ENCODE peak calls at places on chromosome 6, in six cellular contexts. C is naive thymus-derived CD4-positive, alpha-beta T cell; R is RCC 7860; J is Calu3; L is substantia nigra; M is T47D. N is an unnamed sample.

GRCh38 chr6:170090561-170090960 is 200.3 kb downstream of the DLL1 start:
- DNase-seq in C (peak; percentile 13), R (no peak), J (no peak), L (no peak), M (no peak), N (peak; percentile 64)

GRCh38 chr6:17505062-17505476 is 95.0 kb upstream of the FAM8A1 start:
- DNase-seq in C (no peak), R (no peak), J (no peak), L (no peak), M (peak; percentile 53), N (no peak)

GRCh38 chr6:16523550-16524379 is 237.5 kb downstream of the ATXN1 start:
- DNase-seq in C (no peak), R (peak; percentile 66), J (no peak), L (no peak), M (no peak), N (peak; percentile 93)

GRCh38 chr6:159217595-159218275 is 48.5 kb downstream of the FNDC1 start:
- DNase-seq in C (no peak), R (no peak), J (peak; percentile 33), L (no peak), M (peak; percentile 62), N (peak; percentile 88)

GRCh38 chr6:35218021-35218420 is 4.3 kb downstream of the SCUBE3 start:
- DNase-seq in C (no peak), R (no peak), J (no peak), L (no peak), M (no peak), N (peak; percentile 90)

GRCh38 chr6:35318200-35318844 is 20.7 kb downstream of the DEF6 start:
- DNase-seq in C (no peak), R (peak; percentile 55), J (peak; percentile 98), L (peak; percentile 22), M (peak; percentile 54), N (peak; percentile 98)

GRCh38 chr6:159594106-159594749 is 98.8 kb downstream of the SOD2 start:
- DNase-seq in C (no peak), R (peak; percentile 42), J (no peak), L (no peak), M (no peak), N (no peak)

GRCh38 chr6:9308284-9308683 is 872.9 kb upstream of the SLC35B3 start:
- DNase-seq in C (no peak), R (no peak), J (no peak), L (no peak), M (no peak), N (no peak)

GRCh38 chr6:16163066-16163465 is 34.2 kb downstream of the MYLIP start:
- DNase-seq in C (no peak), R (no peak), J (no peak), L (no peak), M (no peak), N (no peak)

GRCh38 chr6:36731622-36732310 is 34.1 kb downstream of the RAB44 start:
- DNase-seq in C (no peak), R (no peak), J (no peak), L (no peak), M (no peak), N (peak; percentile 38)

GRCh38 chr6:160300076-160300695 is 41.6 kb upstream of the SLC22A2 start:
- DNase-seq in C (no peak), R (no peak), J (peak; percentile 73), L (no peak), M (no peak), N (no peak)

GRCh38 chr6:150346346-150346745 is 22.5 kb upstream of the IYD start:
- DNase-seq in C (no peak), R (no peak), J (no peak), L (no peak), M (peak; percentile 25), N (no peak)

GRCh38 chr6:163148781-163149534 is 265.6 kb upstream of the QKI start:
- DNase-seq in C (no peak), R (no peak), J (no peak), L (peak; percentile 40), M (no peak), N (no peak)

GRCh38 chr6:56667336-56667735 is 24.6 kb upstream of the DST start:
- DNase-seq in C (no peak), R (no peak), J (no peak), L (no peak), M (no peak), N (no peak)

GRCh38 chr6:47780510-47781356 is 1.1 kb upstream of the OPN5 start:
- DNase-seq in C (no peak), R (peak; percentile 65), J (peak; percentile 42), L (no peak), M (peak; percentile 79), N (peak; percentile 36)

GRCh38 chr6:135739288-135739687 is 112.2 kb upstream of the PDE7B start:
- DNase-seq in C (no peak), R (peak; percentile 91), J (no peak), L (no peak), M (no peak), N (no peak)

GRCh38 chr6:103367212-103367611 is 1492.5 kb downstream of the HACE1 start:
- DNase-seq in C (no peak), R (no peak), J (no peak), L (no peak), M (no peak), N (no peak)

GRCh38 chr6:88605271-88605670 is 358.1 kb downstream of the RNGTT start:
- DNase-seq in C (no peak), R (no peak), J (no peak), L (no peak), M (no peak), N (no peak)

GRCh38 chr6:15752820-15753219 is 90.0 kb upstream of the DTNBP1 start:
- DNase-seq in C (no peak), R (no peak), J (peak; percentile 6), L (no peak), M (peak; percentile 48), N (peak; percentile 72)

GRCh38 chr6:43129434-43130194 is 41.5 kb upstream of the SRF start:
- DNase-seq in C (no peak), R (no peak), J (peak; percentile 72), L (no peak), M (peak; percentile 71), N (peak; percentile 96)

GRCh38 chr6:125421853-125422252 is 120.1 kb upstream of the HDDC2 start:
- DNase-seq in C (no peak), R (no peak), J (peak; percentile 10), L (no peak), M (peak; percentile 20), N (no peak)

GRCh38 chr6:125611573-125612399 is 137.6 kb upstream of the HEY2 start:
- DNase-seq in C (no peak), R (no peak), J (no peak), L (no peak), M (peak; percentile 71), N (no peak)

GRCh38 chr6:21595265-21595950 is 1.9 kb downstream of the SOX4 start:
- DNase-seq in C (peak; percentile 25), R (no peak), J (peak; percentile 64), L (peak; percentile 6), M (peak; percentile 58), N (peak; percentile 74)

GRCh38 chr6:52725133-52725529 is 38.1 kb downstream of the GSTA2 start:
- DNase-seq in C (no peak), R (no peak), J (no peak), L (no peak), M (peak; percentile 42), N (no peak)

GRCh38 chr6:2237001-2237400 is 8.4 kb downstream of the GMDS start:
- DNase-seq in C (no peak), R (no peak), J (no peak), L (no peak), M (no peak), N (peak; percentile 95)

GRCh38 chr6:89372506-89372901 is 20.0 kb upstream of the UBE2J1 start:
- DNase-seq in C (no peak), R (no peak), J (no peak), L (no peak), M (no peak), N (no peak)

GRCh38 chr6:170271771-170272314 is 19.0 kb downstream of the DLL1 start:
- DNase-seq in C (peak; percentile 59), R (no peak), J (no peak), L (no peak), M (no peak), N (no peak)

N was measured in osteoblast.